ENCODE peak calls at places on chromosomes 5 and 9, in ten cellular contexts. U, Q, A, D, R, Y, I, O, S and F are unnamed samples.

GRCh38 chr5:171897231-171897630 is 109.2 kb downstream of the FBXW11 start:
- DNase-seq in A (no peak), Q (no peak), O (no peak), R (no peak), S (no peak), Y (no peak), D (no peak), I (no peak), U (no peak), F (no peak)

GRCh38 chr5:78527054-78527884 is 121.3 kb downstream of the LHFPL2 start:
- DNase-seq in I (no peak), A (no peak), R (peak), U (no peak), D (peak), Q (no peak), O (no peak), S (no peak), Y (peak), F (no peak)

GRCh38 chr9:121581775-121582600 is 69.4 kb upstream of the DAB2IP start:
- DNase-seq in O (no peak), Y (no peak), R (no peak), I (no peak), D (no peak), U (no peak), S (no peak), A (no peak), Q (no peak), F (no peak)

GRCh38 chr9:135893104-135893503 is 14.2 kb downstream of the CAMSAP1 start:
- DNase-seq in S (no peak), A (no peak), Q (no peak), Y (no peak), R (no peak), D (no peak), U (no peak), I (no peak), O (no peak), F (no peak)

GRCh38 chr5:59525957-59526356 is 367.6 kb downstream of the PDE4D start:
- DNase-seq in I (no peak), U (no peak), D (no peak), S (no peak), A (no peak), Y (no peak), R (no peak), O (no peak), Q (no peak), F (no peak)

GRCh38 chr5:58274199-58274598 is 185.7 kb downstream of the PLK2 start:
- DNase-seq in Y (no peak), I (no peak), U (no peak), S (no peak), R (no peak), O (no peak), Q (no peak), D (no peak), A (no peak), F (no peak)

GRCh38 chr9:33737811-33738606 is 57.4 kb upstream of the PRSS3 start:
- DNase-seq in O (no peak), D (peak), Y (no peak), A (peak), U (no peak), I (no peak), R (no peak), S (no peak), Q (no peak), F (peak)

GRCh38 chr9:88690628-88691027 is 155.7 kb downstream of the NXNL2 start:
- DNase-seq in S (no peak), U (no peak), A (no peak), R (no peak), Q (no peak), O (no peak), D (no peak), I (no peak), Y (no peak), F (no peak)

GRCh38 chr5:172123269-172123692 is 64.7 kb downstream of the STK10 start:
- DNase-seq in D (peak), S (no peak), Y (no peak), O (no peak), Q (no peak), I (no peak), U (no peak), A (peak), R (peak), F (no peak)

GRCh38 chr9:81522721-81523551 is 166.4 kb downstream of the TLE1 start:
- DNase-seq in R (no peak), U (no peak), A (peak), I (no peak), O (no peak), D (no peak), S (no peak), Y (no peak), Q (no peak), F (no peak)

GRCh38 chr5:143341807-143342570 is 61.5 kb downstream of the NR3C1 start:
- DNase-seq in D (no peak), Y (no peak), S (no peak), A (no peak), I (no peak), Q (no peak), O (no peak), U (no peak), R (no peak), F (no peak)

GRCh38 chr5:172789687-172790495 is 18.9 kb upstream of the DUSP1 start:
- DNase-seq in D (no peak), Q (no peak), S (no peak), Y (peak), R (peak), O (no peak), U (no peak), I (no peak), A (no peak), F (no peak)

GRCh38 chr9:104961238-104961637 is 33.3 kb upstream of the ABCA1 start:
- DNase-seq in A (no peak), Q (peak), O (no peak), R (no peak), Y (no peak), D (no peak), I (peak), S (peak), U (no peak), F (peak)

GRCh38 chr9:112200699-112201098 is 25.6 kb upstream of the SUSD1 start:
- DNase-seq in S (no peak), A (no peak), R (no peak), U (no peak), D (no peak), I (no peak), Y (no peak), Q (no peak), O (no peak), F (no peak)

GRCh38 chr5:69450116-69450515 is 35.2 kb downstream of the MARVELD2 start:
- DNase-seq in U (no peak), D (no peak), R (no peak), Y (no peak), A (no peak), I (no peak), S (no peak), Q (no peak), O (no peak), F (no peak)

GRCh38 chr5:159133041-159133741 is 33.5 kb upstream of the EBF1 start:
- DNase-seq in Y (no peak), R (no peak), O (no peak), I (no peak), D (no peak), A (no peak), Q (peak), U (no peak), S (no peak), F (no peak)